ENCODE peak calls at places on chromosomes 4 and X, in nine cellular contexts. I is BE2C; Y is heart right ventricle; D is CD8-positive, alpha-beta memory T cell; U is A549; E is choroid plexus epithelial cell; Z is naive thymus-derived CD4-positive, alpha-beta T cell; J is tibial artery; W is CD4-positive, alpha-beta memory T cell. S is an unnamed sample.

GRCh38 chrX:136209016-136209738 is 42.0 kb downstream of the MAP7D3 start:
- DNase-seq in I (peak), Y (peak), D (peak), U (peak), E (peak), Z (peak), J (peak), W (peak), S (no peak)

GRCh38 chr4:183722738-183723560 is 63.9 kb downstream of the TRAPPC11 start:
- DNase-seq in I (peak), Y (peak), D (peak), U (no peak), E (peak), Z (peak), J (no peak), W (peak), S (no peak)

GRCh38 chr4:152643153-152644035 is 36.4 kb downstream of the TMEM154 start:
- DNase-seq in I (no peak), Y (peak), D (no peak), U (no peak), E (no peak), Z (no peak), J (no peak), W (peak), S (no peak)

GRCh38 chr4:57191523-57192034 is 81.4 kb upstream of the IGFBP7 start:
- DNase-seq in I (no peak), Y (no peak), D (no peak), U (no peak), E (peak), Z (no peak), J (no peak), W (no peak), S (peak)

GRCh38 chr4:3830774-3831528 is 64.8 kb downstream of the ADRA2C start:
- DNase-seq in I (no peak), Y (no peak), D (no peak), U (no peak), E (no peak), Z (no peak), J (no peak), W (no peak), S (no peak)

GRCh38 chr4:6983500-6984142 is 59.6 kb upstream of the TADA2B start:
- DNase-seq in I (no peak), Y (no peak), D (no peak), U (no peak), E (no peak), Z (no peak), J (no peak), W (no peak), S (no peak)

GRCh38 chrX:21840199-21840557 is 761 bp downstream of the MBTPS2 start:
- DNase-seq in I (no peak), Y (no peak), D (peak), U (no peak), E (peak), Z (no peak), J (no peak), W (peak), S (no peak)

GRCh38 chrX:68428431-68428830 is 4.9 kb downstream of the OPHN1 start:
- DNase-seq in I (no peak), Y (no peak), D (no peak), U (no peak), E (peak), Z (no peak), J (no peak), W (no peak), S (no peak)

GRCh38 chr4:15240764-15241163 is 187.1 kb upstream of the C1QTNF7 start:
- DNase-seq in I (no peak), Y (no peak), D (no peak), U (no peak), E (peak), Z (no peak), J (no peak), W (no peak), S (no peak)

DNA sequence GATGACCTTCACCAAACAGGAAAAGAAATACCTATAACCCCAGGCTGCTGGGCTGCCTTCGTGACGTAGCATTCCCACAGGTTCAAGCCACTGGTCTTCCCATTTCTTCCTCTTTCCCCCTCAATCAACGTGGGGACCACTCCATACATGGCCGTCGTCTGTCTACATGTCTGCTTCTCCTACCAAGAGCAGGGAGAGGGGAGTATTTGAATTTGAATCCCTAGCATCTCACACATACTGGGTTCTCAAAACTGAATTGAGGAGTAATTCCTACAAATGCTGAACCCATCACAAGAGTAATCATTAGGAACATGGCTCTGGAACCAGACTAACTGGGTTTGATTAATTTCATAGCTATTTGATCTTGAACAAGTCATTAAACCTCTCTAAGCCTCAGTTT is 17.3 kb downstream of the GPC3 start:
- DNase-seq in I (no peak), Y (no peak), D (no peak), U (no peak), E (no peak), Z (no peak), J (no peak), W (no peak), S (no peak)
- H3K4me3 ChIP-seq in I (no peak), Y (no peak), D (no peak), U (no peak), E (no peak), Z (no peak), J (no peak), W (no peak), S (no peak)

GRCh38 chr4:37455301-37456062 is 210.9 kb downstream of the NWD2 start:
- DNase-seq in I (no peak), Y (no peak), D (no peak), U (no peak), E (no peak), Z (no peak), J (no peak), W (no peak), S (no peak)

GRCh38 chr4:37451646-37452045 is 207.1 kb downstream of the NWD2 start:
- DNase-seq in I (no peak), Y (no peak), D (no peak), U (no peak), E (no peak), Z (no peak), J (no peak), W (no peak), S (no peak)

GRCh38 chr4:37453004-37453360 is 208.4 kb downstream of the NWD2 start:
- DNase-seq in I (peak), Y (peak), D (peak), U (peak), E (peak), Z (peak), J (no peak), W (peak), S (no peak)

GRCh38 chr4:37453361-37454262 is 209.1 kb downstream of the NWD2 start:
- DNase-seq in I (peak), Y (peak), D (peak), U (peak), E (peak), Z (peak), J (peak), W (peak), S (no peak)

DNA sequence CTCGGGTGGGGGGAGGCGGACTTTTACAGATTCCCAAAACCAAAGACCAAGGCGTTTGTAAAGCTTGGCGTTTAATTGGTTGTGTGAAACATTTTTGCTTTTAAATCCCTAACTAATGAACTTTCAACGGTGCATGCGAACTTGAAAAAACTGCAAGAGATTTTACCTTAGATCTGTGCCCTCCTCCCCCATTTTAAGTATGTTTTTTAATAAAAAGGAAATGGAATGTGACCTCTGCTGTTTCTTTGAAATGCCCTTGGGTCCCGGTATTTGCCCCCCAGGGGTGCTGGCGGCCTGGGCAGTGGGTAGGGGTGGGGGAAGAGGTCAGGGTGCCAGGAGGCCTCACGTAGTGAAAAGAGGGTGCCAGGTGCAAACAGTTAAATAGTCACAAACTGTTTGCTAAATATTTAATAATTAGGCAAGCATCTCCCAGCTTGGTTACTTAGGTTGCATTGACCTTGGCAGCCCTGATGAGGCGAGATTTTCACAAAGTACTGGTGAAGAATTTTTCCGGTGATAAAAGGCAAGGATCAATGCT is 209.8 kb downstream of the NWD2 start:
- DNase-seq in I (no peak), Y (no peak), D (no peak), U (no peak), E (no peak), Z (no peak), J (no peak), W (no peak), S (no peak)
- H3K4me3 ChIP-seq in I (no peak), Y (peak), D (no peak), U (peak), E (no peak), Z (peak), J (peak), W (no peak), S (no peak)

DNA sequence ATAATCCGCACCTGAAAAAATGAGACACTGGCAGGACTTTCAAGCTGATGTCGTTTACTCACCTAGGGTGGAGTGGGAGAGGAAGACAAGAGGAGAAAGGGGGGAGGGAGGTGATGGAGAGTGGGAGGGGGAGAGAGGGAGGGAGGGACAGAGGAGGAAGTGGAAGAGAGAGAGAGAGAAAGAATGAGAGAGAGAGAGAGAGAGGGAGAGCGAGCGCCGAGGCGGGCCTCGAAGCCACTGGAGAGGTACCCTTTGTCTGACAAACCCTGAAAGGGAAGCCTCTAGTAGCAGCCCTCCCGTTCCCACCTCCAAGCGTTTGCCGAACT is 294 bp upstream of the ADGRL3 start:
- DNase-seq in I (no peak), Y (no peak), D (no peak), U (no peak), E (no peak), Z (no peak), J (no peak), W (no peak), S (no peak)
- H3K4me3 ChIP-seq in I (peak), Y (peak), D (no peak), U (peak), E (peak), Z (no peak), J (peak), W (no peak), S (peak)

GRCh38 chrX:53163436-53163835 is 61.6 kb downstream of the KDM5C start:
- DNase-seq in I (no peak), Y (no peak), D (no peak), U (no peak), E (no peak), Z (no peak), J (no peak), W (no peak), S (no peak)
- H3K4me3 ChIP-seq in I (no peak), Y (no peak), D (no peak), U (no peak), E (no peak), Z (no peak), J (no peak), W (no peak), S (no peak)

DNA sequence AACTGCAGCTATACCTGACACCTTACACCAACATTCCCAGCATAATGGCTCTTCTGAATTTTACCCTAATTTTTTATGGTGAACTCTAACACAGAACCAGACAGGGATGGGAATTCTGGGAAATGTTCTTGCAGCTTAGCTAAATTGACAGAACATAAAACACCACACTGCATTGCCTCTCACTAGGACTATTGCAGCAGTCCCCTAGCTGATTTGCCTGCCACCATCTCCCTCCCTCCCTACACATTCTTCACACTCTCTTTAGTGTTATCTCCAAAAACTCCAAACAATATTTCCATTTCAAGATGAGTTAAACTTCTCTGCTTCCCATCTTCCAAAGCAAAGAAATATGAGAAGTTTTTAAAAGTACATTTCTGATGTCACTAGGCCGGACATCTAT is 733.9 kb upstream of the INTU start:
- DNase-seq in I (no peak), Y (no peak), D (no peak), U (no peak), E (no peak), Z (no peak), J (no peak), W (no peak), S (no peak)
- H3K4me3 ChIP-seq in I (no peak), Y (no peak), D (no peak), U (no peak), E (no peak), Z (no peak), J (no peak), W (no peak), S (no peak)

GRCh38 chr4:149409186-149410056 is 406.2 kb downstream of the IQCM start:
- DNase-seq in I (no peak), Y (peak), D (no peak), U (peak), E (peak), Z (no peak), J (peak), W (no peak), S (no peak)
- H3K4me3 ChIP-seq in I (no peak), Y (no peak), D (no peak), U (no peak), E (no peak), Z (no peak), J (no peak), W (no peak), S (no peak)

DNA sequence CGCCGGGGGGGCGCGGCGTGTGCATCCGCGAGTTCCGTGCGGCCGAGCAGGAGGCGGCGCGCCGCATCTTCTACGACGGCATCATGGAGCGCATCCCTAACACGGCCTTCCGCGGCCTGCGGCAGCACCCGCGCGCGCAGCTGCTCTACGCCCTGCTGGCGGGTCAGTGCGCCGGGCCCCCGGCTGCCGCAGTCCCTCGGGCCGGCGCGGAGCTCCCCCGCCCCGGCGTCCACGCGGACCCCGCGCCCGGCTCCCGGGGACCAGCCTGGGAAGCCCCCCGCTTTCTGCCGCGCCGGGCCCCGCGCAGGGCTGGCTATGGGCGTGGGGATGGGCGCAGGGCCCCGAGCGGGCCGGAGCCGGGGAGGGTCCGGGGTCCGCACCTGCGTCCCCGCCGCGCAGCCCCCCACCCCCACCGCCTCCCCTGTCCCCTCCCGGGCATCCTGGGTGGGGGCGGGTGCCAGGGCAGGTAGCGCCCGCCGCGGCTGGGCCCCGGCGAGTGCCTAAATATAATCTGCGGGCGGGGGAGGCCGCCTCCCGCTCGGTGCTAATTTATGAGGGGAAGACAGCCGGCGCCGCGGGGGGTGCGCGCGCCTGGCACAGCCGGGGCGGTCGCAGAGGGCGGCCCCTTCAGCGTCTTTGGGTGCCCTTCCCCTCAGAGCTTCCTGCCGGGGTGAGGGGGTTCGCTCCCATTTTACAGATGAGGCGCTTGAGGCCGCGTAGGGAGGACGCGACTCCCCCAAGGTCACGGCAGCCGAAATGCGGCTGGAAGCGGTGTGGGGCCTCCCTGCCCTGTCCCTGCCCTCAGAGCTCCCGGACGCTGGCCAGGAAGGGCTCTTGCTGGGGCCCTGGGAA is 825 bp downstream of the NAT8L start:
- DNase-seq in I (peak), Y (no peak), D (no peak), U (no peak), E (no peak), Z (no peak), J (no peak), W (no peak), S (no peak)
- H3K4me3 ChIP-seq in I (peak), Y (no peak), D (no peak), U (peak), E (no peak), Z (no peak), J (peak), W (no peak), S (peak)

GRCh38 chrX:19670321-19670750 is 155.0 kb upstream of the MAP3K15 start:
- DNase-seq in I (no peak), Y (no peak), D (no peak), U (no peak), E (peak), Z (no peak), J (no peak), W (no peak), S (no peak)

GRCh38 chrX:19674041-19674769 is 158.9 kb upstream of the MAP3K15 start:
- DNase-seq in I (no peak), Y (no peak), D (no peak), U (no peak), E (no peak), Z (no peak), J (no peak), W (no peak), S (no peak)

GRCh38 chrX:19673334-19674040 is 158.2 kb upstream of the MAP3K15 start:
- DNase-seq in I (peak), Y (peak), D (no peak), U (peak), E (peak), Z (no peak), J (peak), W (no peak), S (no peak)

GRCh38 chrX:19672211-19672814 is 157.0 kb upstream of the MAP3K15 start:
- DNase-seq in I (no peak), Y (no peak), D (no peak), U (no peak), E (no peak), Z (no peak), J (no peak), W (no peak), S (no peak)

GRCh38 chrX:19670854-19671620 is 155.7 kb upstream of the MAP3K15 start:
- DNase-seq in I (no peak), Y (peak), D (no peak), U (peak), E (peak), Z (no peak), J (no peak), W (no peak), S (no peak)
- H3K4me3 ChIP-seq in I (no peak), Y (no peak), D (no peak), U (peak), E (peak), Z (no peak), J (no peak), W (no peak), S (no peak)

DNA sequence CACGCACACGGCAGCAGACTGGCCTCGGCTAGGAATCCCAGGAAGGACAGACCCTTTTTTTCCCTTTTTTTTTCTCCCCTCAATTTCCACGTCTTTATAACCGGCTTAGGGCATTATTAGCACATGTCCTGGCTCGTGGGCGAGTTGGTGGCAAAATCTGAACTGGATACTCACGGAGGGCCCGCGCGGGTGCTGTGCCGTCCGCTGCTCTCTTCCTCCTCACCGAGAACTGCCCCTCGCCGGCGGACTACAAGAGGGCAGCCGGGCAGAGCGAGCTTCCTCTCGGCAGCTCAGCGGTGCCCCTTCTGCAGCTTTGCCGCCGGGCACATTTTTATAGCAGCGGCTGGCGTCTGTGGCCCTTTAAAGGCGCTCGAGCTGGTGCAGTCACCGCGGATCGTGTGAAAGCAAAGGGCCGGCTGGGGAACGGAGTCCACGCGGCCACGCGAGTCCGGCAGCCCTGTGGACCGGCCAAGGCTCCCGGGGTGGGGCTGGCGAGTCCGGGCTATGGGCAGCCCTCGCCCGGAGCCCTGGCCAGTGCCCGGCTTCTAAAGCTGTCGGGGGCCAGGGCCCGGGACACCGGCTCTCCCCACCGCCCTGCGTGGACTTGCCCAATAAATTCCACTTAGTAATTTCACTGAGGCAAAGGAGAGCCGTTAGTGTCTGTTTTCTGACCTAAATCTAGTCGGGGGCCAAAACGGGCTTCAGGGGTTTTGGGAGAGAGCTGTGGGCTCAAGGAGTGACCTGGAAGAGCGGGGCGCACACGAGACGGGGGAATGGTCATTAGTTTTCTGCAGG is 1.3 kb upstream of the CITED1 start:
- DNase-seq in I (peak), Y (peak), D (peak), U (peak), E (peak), Z (no peak), J (peak), W (peak), S (no peak)
- H3K4me3 ChIP-seq in I (peak), Y (peak), D (peak), U (peak), E (peak), Z (peak), J (peak), W (peak), S (peak)

S was measured in SK-N-MC.